ENCODE peak calls at places on chromosomes 7 and 10, in four cellular contexts. One of them, this sample, is unnamed.

GRCh38 chr10:99996934-99997648 is 12.7 kb downstream of the DNMBP start:
- DNase-seq in IMR-90: peak; percentile 71
- DNase-seq in colonic mucosa: no peak
- DNase-seq in mesendoderm: peak; percentile 42
- DNase-seq in this sample: peak; percentile 59

GRCh38 chr7:69708857-69709256 is 110.6 kb downstream of the AUTS2 start:
- DNase-seq in mesendoderm: no peak
- DNase-seq in IMR-90: no peak
- DNase-seq in colonic mucosa: no peak
- DNase-seq in this sample: peak; percentile 50

GRCh38 chr7:2116086-2116810 is 116.5 kb downstream of the MAD1L1 start:
- DNase-seq in mesendoderm: no peak
- DNase-seq in IMR-90: peak; percentile 74
- DNase-seq in colonic mucosa: no peak
- DNase-seq in this sample: no peak

GRCh38 chr7:155867734-155868400 is 55.6 kb upstream of the SHH start:
- DNase-seq in IMR-90: no peak
- DNase-seq in mesendoderm: no peak
- DNase-seq in colonic mucosa: peak; percentile 16
- DNase-seq in this sample: no peak

GRCh38 chr10:118488710-118489497 is 106.5 kb downstream of the PRLHR start:
- DNase-seq in colonic mucosa: no peak
- DNase-seq in mesendoderm: no peak
- DNase-seq in IMR-90: no peak
- DNase-seq in this sample: no peak

GRCh38 chr10:33015798-33016547 is 57.9 kb upstream of the ITGB1 start:
- DNase-seq in colonic mucosa: no peak
- DNase-seq in IMR-90: peak; percentile 86
- DNase-seq in mesendoderm: no peak
- DNase-seq in this sample: no peak

GRCh38 chr7:130903358-130903974 is 169.5 kb upstream of the KLF14 start:
- DNase-seq in colonic mucosa: no peak
- DNase-seq in mesendoderm: no peak
- DNase-seq in IMR-90: peak; percentile 98
- DNase-seq in this sample: peak; percentile 83

GRCh38 chr10:971150-971542 is 17.1 kb upstream of the GTPBP4 start:
- DNase-seq in IMR-90: peak; percentile 46
- DNase-seq in mesendoderm: no peak
- DNase-seq in colonic mucosa: no peak
- DNase-seq in this sample: peak; percentile 37

GRCh38 chr7:107534139-107534538 is 29.6 kb downstream of the COG5 start:
- DNase-seq in IMR-90: no peak
- DNase-seq in mesendoderm: no peak
- DNase-seq in colonic mucosa: no peak
- DNase-seq in this sample: no peak

GRCh38 chr10:100531761-100532160 is 2.1 kb upstream of the NDUFB8 start:
- DNase-seq in colonic mucosa: no peak
- DNase-seq in IMR-90: no peak
- DNase-seq in mesendoderm: no peak
- DNase-seq in this sample: no peak

GRCh38 chr10:78775891-78776290 is 292.9 kb upstream of the ZMIZ1 start:
- DNase-seq in IMR-90: no peak
- DNase-seq in mesendoderm: no peak
- DNase-seq in colonic mucosa: no peak
- DNase-seq in this sample: no peak

GRCh38 chr7:28591725-28592331 is 179.5 kb downstream of the CREB5 start:
- DNase-seq in colonic mucosa: no peak
- DNase-seq in mesendoderm: no peak
- DNase-seq in IMR-90: no peak
- DNase-seq in this sample: peak; percentile 4

GRCh38 chr7:105905209-105905910 is 29.0 kb upstream of the ATXN7L1 start:
- DNase-seq in IMR-90: no peak
- DNase-seq in colonic mucosa: no peak
- DNase-seq in mesendoderm: peak; percentile 28
- DNase-seq in this sample: no peak

GRCh38 chr7:108012499-108013430 is 9.8 kb upstream of the LAMB1 start:
- DNase-seq in colonic mucosa: peak; percentile 47
- DNase-seq in mesendoderm: no peak
- DNase-seq in IMR-90: peak; percentile 79
- DNase-seq in this sample: no peak

GRCh38 chr10:99827906-99828305 is 45.5 kb downstream of the ABCC2 start:
- DNase-seq in colonic mucosa: no peak
- DNase-seq in IMR-90: peak; percentile 72
- DNase-seq in mesendoderm: no peak
- DNase-seq in this sample: peak; percentile 76

GRCh38 chr7:158022601-158023000 is 565.0 kb downstream of the PTPRN2 start:
- DNase-seq in colonic mucosa: no peak
- DNase-seq in IMR-90: no peak
- DNase-seq in mesendoderm: no peak
- DNase-seq in this sample: no peak

GRCh38 chr10:12465385-12466136 is 116.2 kb downstream of the CAMK1D start:
- DNase-seq in IMR-90: peak; percentile 26
- DNase-seq in colonic mucosa: no peak
- DNase-seq in mesendoderm: no peak
- DNase-seq in this sample: no peak

GRCh38 chr7:76513817-76514799 is 3.8 kb downstream of the UPK3B start:
- DNase-seq in colonic mucosa: peak; percentile 16
- DNase-seq in IMR-90: no peak
- DNase-seq in mesendoderm: no peak
- DNase-seq in this sample: no peak

GRCh38 chr10:17645591-17646345 is 1.8 kb downstream of the STAM start:
- DNase-seq in IMR-90: peak; percentile 18
- DNase-seq in mesendoderm: no peak
- DNase-seq in colonic mucosa: no peak
- DNase-seq in this sample: no peak
- H3K4me3 ChIP-seq in IMR-90: peak overlapping the region; percentile 83
- H3K4me3 ChIP-seq in mesendoderm: no peak overlapping the region
- H3K4me3 ChIP-seq in colonic mucosa: no peak overlapping the region
- H3K4me3 ChIP-seq in this sample: peak overlapping the region; percentile 95

GRCh38 chr7:100443096-100443840 is 7.0 kb upstream of the PPP1R35 start:
- DNase-seq in mesendoderm: no peak
- DNase-seq in IMR-90: no peak
- DNase-seq in colonic mucosa: no peak
- DNase-seq in this sample: no peak

GRCh38 chr7:100441641-100442535 is 5.6 kb upstream of the PPP1R35 start:
- DNase-seq in IMR-90: no peak
- DNase-seq in mesendoderm: no peak
- DNase-seq in colonic mucosa: no peak
- DNase-seq in this sample: no peak

GRCh38 chr7:100444311-100445278 is 8.3 kb upstream of the PPP1R35 start:
- DNase-seq in IMR-90: peak; percentile 74
- DNase-seq in colonic mucosa: no peak
- DNase-seq in mesendoderm: peak; percentile 68
- DNase-seq in this sample: no peak

GRCh38 chr7:100449190-100449795 is 13.0 kb upstream of the PPP1R35 start:
- DNase-seq in mesendoderm: no peak
- DNase-seq in IMR-90: no peak
- DNase-seq in colonic mucosa: no peak
- DNase-seq in this sample: no peak

DNA sequence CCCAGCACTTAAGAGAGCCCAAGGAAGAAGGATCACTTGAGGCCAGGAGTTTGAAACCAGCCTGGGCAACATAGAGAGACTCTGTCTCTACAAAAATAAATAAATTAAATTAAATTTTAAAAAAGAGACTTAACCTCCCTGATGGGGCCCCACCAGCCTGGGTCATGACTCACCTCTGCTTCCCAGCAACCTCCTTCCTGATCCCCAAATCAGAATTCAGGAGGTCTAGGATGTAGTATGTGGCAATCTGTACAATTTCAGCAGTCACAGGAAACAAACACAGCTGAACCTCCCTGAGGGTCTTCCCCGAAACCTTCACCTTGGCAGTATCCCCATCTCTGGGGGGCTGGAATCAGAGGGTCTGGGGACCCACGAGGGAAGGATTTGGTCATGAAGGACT is 9.7 kb upstream of the PPP1R35 start:
- DNase-seq in colonic mucosa: no peak
- DNase-seq in mesendoderm: no peak
- DNase-seq in IMR-90: peak; percentile 65
- DNase-seq in this sample: peak; percentile 54
- H3K9ac ChIP-seq in colonic mucosa: no peak overlapping the region
- H3K9ac ChIP-seq in mesendoderm: no peak overlapping the region
- H3K9ac ChIP-seq in IMR-90: no peak overlapping the region
- H3K9ac ChIP-seq in this sample: no peak overlapping the region

GRCh38 chr7:32500922-32501341 is 5.6 kb downstream of the AVL9 start:
- DNase-seq in colonic mucosa: no peak
- DNase-seq in mesendoderm: no peak
- DNase-seq in IMR-90: peak; percentile 62
- DNase-seq in this sample: peak; percentile 53

GRCh38 chr7:32501522-32501921 is 6.2 kb downstream of the AVL9 start:
- DNase-seq in IMR-90: peak; percentile 66
- DNase-seq in colonic mucosa: no peak
- DNase-seq in mesendoderm: no peak
- DNase-seq in this sample: peak; percentile 59

GRCh38 chr7:32494946-32495297 is 367 bp upstream of the AVL9 start:
- DNase-seq in colonic mucosa: no peak
- DNase-seq in IMR-90: no peak
- DNase-seq in mesendoderm: no peak
- DNase-seq in this sample: no peak

GRCh38 chr7:32495298-32496051 is at the start of gene AVL9:
- DNase-seq in IMR-90: peak; percentile 93
- DNase-seq in mesendoderm: peak; percentile 98
- DNase-seq in colonic mucosa: peak; percentile 99
- DNase-seq in this sample: peak; percentile 99

GRCh38 chr7:32496052-32496813 is 944 bp downstream of the AVL9 start:
- DNase-seq in colonic mucosa: no peak
- DNase-seq in mesendoderm: no peak
- DNase-seq in IMR-90: no peak
- DNase-seq in this sample: peak; percentile 28
- H3K4me3 ChIP-seq in colonic mucosa: peak overlapping the region; percentile 95
- H3K4me3 ChIP-seq in mesendoderm: peak overlapping the region; percentile 70
- H3K4me3 ChIP-seq in IMR-90: peak overlapping the region; percentile 97
- H3K4me3 ChIP-seq in this sample: peak overlapping the region; percentile 89

GRCh38 chr7:99616359-99617186 is at the start of gene ZSCAN25:
- DNase-seq in IMR-90: peak; percentile 92
- DNase-seq in mesendoderm: peak; percentile 98
- DNase-seq in colonic mucosa: peak; percentile 90
- DNase-seq in this sample: peak; percentile 94

GRCh38 chr7:99618726-99619125 is 2.0 kb downstream of the ZSCAN25 start:
- DNase-seq in mesendoderm: peak; percentile 73
- DNase-seq in colonic mucosa: no peak
- DNase-seq in IMR-90: peak; percentile 75
- DNase-seq in this sample: peak; percentile 77

GRCh38 chr7:99617187-99617781 is 538 bp downstream of the ZSCAN25 start:
- DNase-seq in colonic mucosa: no peak
- DNase-seq in IMR-90: no peak
- DNase-seq in mesendoderm: peak; percentile 86
- DNase-seq in this sample: no peak

GRCh38 chr7:99614495-99614894 is 2.3 kb upstream of the ZSCAN25 start:
- DNase-seq in colonic mucosa: no peak
- DNase-seq in mesendoderm: no peak
- DNase-seq in IMR-90: no peak
- DNase-seq in this sample: no peak

GRCh38 chr7:99615989-99616358 is 772 bp upstream of the ZSCAN25 start:
- DNase-seq in IMR-90: no peak
- DNase-seq in colonic mucosa: no peak
- DNase-seq in mesendoderm: no peak
- DNase-seq in this sample: no peak
- H3K9ac ChIP-seq in IMR-90: no peak overlapping the region
- H3K9ac ChIP-seq in colonic mucosa: no peak overlapping the region
- H3K9ac ChIP-seq in mesendoderm: no peak overlapping the region
- H3K9ac ChIP-seq in this sample: peak overlapping the region; percentile 97

GRCh38 chr7:73717025-73717807 is 2.3 kb downstream of the STX1A start:
- DNase-seq in mesendoderm: no peak
- DNase-seq in colonic mucosa: no peak
- DNase-seq in IMR-90: peak; percentile 26
- DNase-seq in this sample: no peak

GRCh38 chr7:73716318-73716890 is 3.1 kb downstream of the STX1A start:
- DNase-seq in IMR-90: no peak
- DNase-seq in mesendoderm: no peak
- DNase-seq in colonic mucosa: no peak
- DNase-seq in this sample: no peak

GRCh38 chr7:73718905-73719805 is at the start of gene STX1A:
- DNase-seq in mesendoderm: peak; percentile 55
- DNase-seq in colonic mucosa: peak; percentile 68
- DNase-seq in IMR-90: peak; percentile 59
- DNase-seq in this sample: peak; percentile 90

GRCh38 chr7:73718438-73718881 is 1.0 kb downstream of the STX1A start:
- DNase-seq in IMR-90: no peak
- DNase-seq in colonic mucosa: no peak
- DNase-seq in mesendoderm: no peak
- DNase-seq in this sample: no peak

DNA sequence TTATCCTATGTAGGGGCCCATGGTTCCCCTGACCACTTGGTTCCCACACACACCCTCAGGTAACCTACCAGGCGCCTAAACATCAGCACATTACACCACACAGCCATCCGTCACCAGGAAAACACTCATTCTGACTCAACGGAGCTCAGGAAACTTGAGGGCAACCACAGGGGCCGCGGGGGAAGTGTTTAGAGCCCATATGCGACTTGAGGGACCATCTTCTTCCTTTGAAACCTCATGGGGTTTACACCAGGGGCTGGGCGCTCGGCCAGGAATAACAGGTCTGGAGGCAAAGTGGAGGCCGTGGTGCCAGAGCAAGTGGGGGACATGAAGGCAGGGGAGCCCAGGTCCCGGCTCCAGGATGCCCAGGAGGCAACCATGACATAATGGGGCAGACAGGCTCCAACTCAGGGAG is 1.5 kb downstream of the STX1A start:
- DNase-seq in IMR-90: peak; percentile 93
- DNase-seq in mesendoderm: no peak
- DNase-seq in colonic mucosa: no peak
- DNase-seq in this sample: peak; percentile 87
- H3K4me3 ChIP-seq in IMR-90: no peak overlapping the region
- H3K4me3 ChIP-seq in mesendoderm: no peak overlapping the region
- H3K4me3 ChIP-seq in colonic mucosa: no peak overlapping the region
- H3K4me3 ChIP-seq in this sample: peak overlapping the region; percentile 87

DNA sequence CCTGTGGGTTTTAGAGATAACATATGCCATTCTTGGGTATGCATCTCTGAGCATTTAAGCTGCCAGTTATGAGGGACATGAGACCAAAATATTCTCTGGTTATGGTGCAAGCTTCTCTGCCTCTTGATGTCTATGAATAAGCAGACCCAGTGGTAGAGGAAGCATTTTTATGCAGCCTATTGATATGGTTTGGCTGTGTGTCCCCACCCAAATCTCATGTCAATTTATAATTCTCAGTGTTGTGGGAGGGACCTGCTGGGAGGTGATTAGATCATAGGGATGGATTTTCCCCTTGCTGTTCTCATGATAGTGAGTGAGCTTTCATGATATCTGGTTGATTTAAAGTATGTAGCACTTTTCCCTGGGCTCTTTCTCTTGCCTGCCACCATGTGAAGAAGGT is 187.2 kb downstream of the ARHGAP12 start:
- DNase-seq in colonic mucosa: no peak
- DNase-seq in mesendoderm: no peak
- DNase-seq in IMR-90: no peak
- DNase-seq in this sample: no peak
- H3K9ac ChIP-seq in colonic mucosa: no peak overlapping the region
- H3K9ac ChIP-seq in mesendoderm: no peak overlapping the region
- H3K9ac ChIP-seq in IMR-90: no peak overlapping the region
- H3K9ac ChIP-seq in this sample: no peak overlapping the region

DNA sequence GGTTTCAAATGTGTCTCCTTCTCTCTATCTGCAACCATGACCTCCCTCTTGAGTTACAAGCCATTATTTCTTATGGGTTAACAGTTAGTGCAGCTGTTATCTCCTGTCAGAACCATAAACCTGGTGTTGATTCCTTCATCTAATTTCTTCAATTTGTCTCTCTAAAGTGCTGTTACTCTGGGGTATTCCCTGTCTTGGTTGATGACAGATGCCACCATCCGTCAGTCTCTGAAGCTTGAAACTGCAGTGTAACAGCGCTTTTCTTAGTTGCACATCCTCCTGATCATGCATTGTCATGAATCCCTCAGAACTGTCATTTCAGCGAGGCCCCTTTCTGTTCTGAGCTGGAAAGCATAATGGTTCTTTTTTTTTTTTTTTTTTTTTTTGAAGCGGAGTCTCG is 193.8 kb downstream of the SDK1 start:
- DNase-seq in IMR-90: no peak
- DNase-seq in mesendoderm: no peak
- DNase-seq in colonic mucosa: no peak
- DNase-seq in this sample: no peak
- H3K4me3 ChIP-seq in IMR-90: no peak overlapping the region
- H3K4me3 ChIP-seq in mesendoderm: no peak overlapping the region
- H3K4me3 ChIP-seq in colonic mucosa: no peak overlapping the region
- H3K4me3 ChIP-seq in this sample: no peak overlapping the region